ENCODE peak calls at places on chromosomes 16 and 17, in seven cellular contexts. One of them, this sample, is unnamed. For H3K4me1, the result is how much of the 10 kb centered on the place peaks cover.

GRCh38 chr17:42598905-42599304 is 10.3 kb downstream of the RETREG3 start:
- DNase-seq in GM23248: peak
- DNase-seq in fibroblast of lung: no peak
- DNase-seq in body of pancreas: no peak
- DNase-seq in heart right ventricle: peak
- DNase-seq in PC-3: no peak
- DNase-seq in transverse colon: no peak
- DNase-seq in this sample: peak

GRCh38 chr16:1890024-1890700 is 18.2 kb upstream of the MEIOB start:
- DNase-seq in GM23248: no peak
- DNase-seq in fibroblast of lung: no peak
- DNase-seq in body of pancreas: no peak
- DNase-seq in heart right ventricle: no peak
- DNase-seq in PC-3: no peak
- DNase-seq in transverse colon: no peak
- DNase-seq in this sample: no peak

GRCh38 chr17:2709173-2709661 is 2.3 kb downstream of the CLUH start:
- DNase-seq in GM23248: peak
- DNase-seq in fibroblast of lung: no peak
- DNase-seq in body of pancreas: peak
- DNase-seq in heart right ventricle: no peak
- DNase-seq in PC-3: peak
- DNase-seq in transverse colon: peak
- DNase-seq in this sample: peak

GRCh38 chr17:79002291-79002690 is 7.3 kb downstream of the CANT1 start:
- DNase-seq in GM23248: no peak
- DNase-seq in fibroblast of lung: no peak
- DNase-seq in body of pancreas: no peak
- DNase-seq in heart right ventricle: no peak
- DNase-seq in PC-3: no peak
- DNase-seq in transverse colon: no peak
- DNase-seq in this sample: no peak

GRCh38 chr16:29658693-29659092 is 4.4 kb upstream of the SPN start:
- DNase-seq in GM23248: no peak
- DNase-seq in fibroblast of lung: no peak
- DNase-seq in body of pancreas: no peak
- DNase-seq in heart right ventricle: no peak
- DNase-seq in PC-3: no peak
- DNase-seq in transverse colon: no peak
- DNase-seq in this sample: no peak

GRCh38 chr16:12801511-12802042 is 2.1 kb downstream of the CPPED1 start:
- DNase-seq in GM23248: peak
- DNase-seq in fibroblast of lung: peak
- DNase-seq in body of pancreas: peak
- DNase-seq in heart right ventricle: no peak
- DNase-seq in PC-3: no peak
- DNase-seq in transverse colon: peak
- DNase-seq in this sample: no peak

GRCh38 chr17:39229274-39229913 is 3.6 kb upstream of the STAC2 start:
- DNase-seq in GM23248: peak
- DNase-seq in fibroblast of lung: no peak
- DNase-seq in body of pancreas: no peak
- DNase-seq in heart right ventricle: no peak
- DNase-seq in PC-3: peak
- DNase-seq in transverse colon: no peak
- DNase-seq in this sample: no peak

GRCh38 chr16:85480727-85481101 is 132.4 kb upstream of the GSE1 start:
- DNase-seq in GM23248: no peak
- DNase-seq in fibroblast of lung: no peak
- DNase-seq in body of pancreas: no peak
- DNase-seq in heart right ventricle: no peak
- DNase-seq in PC-3: no peak
- DNase-seq in transverse colon: no peak
- DNase-seq in this sample: no peak

GRCh38 chr17:19239544-19239943 is 2.4 kb downstream of the EPN2 start:
- DNase-seq in GM23248: peak
- DNase-seq in fibroblast of lung: no peak
- DNase-seq in body of pancreas: no peak
- DNase-seq in heart right ventricle: no peak
- DNase-seq in PC-3: no peak
- DNase-seq in transverse colon: no peak
- DNase-seq in this sample: no peak

GRCh38 chr16:51880776-51881175 is 666.2 kb downstream of the TOX3 start:
- DNase-seq in GM23248: peak
- DNase-seq in fibroblast of lung: peak
- DNase-seq in body of pancreas: no peak
- DNase-seq in heart right ventricle: no peak
- DNase-seq in PC-3: peak
- DNase-seq in transverse colon: no peak
- DNase-seq in this sample: no peak

GRCh38 chr17:17493986-17494466 is 2.2 kb downstream of the RASD1 start:
- DNase-seq in GM23248: peak
- DNase-seq in fibroblast of lung: no peak
- DNase-seq in body of pancreas: no peak
- DNase-seq in heart right ventricle: no peak
- DNase-seq in PC-3: no peak
- DNase-seq in transverse colon: no peak
- DNase-seq in this sample: no peak

GRCh38 chr16:19595043-19595767 is 39.7 kb downstream of the VPS35L start:
- DNase-seq in GM23248: peak
- DNase-seq in fibroblast of lung: peak
- DNase-seq in body of pancreas: peak
- DNase-seq in heart right ventricle: peak
- DNase-seq in PC-3: peak
- DNase-seq in transverse colon: no peak
- DNase-seq in this sample: no peak

GRCh38 chr17:60315650-60316049 is 76.3 kb downstream of the USP32 start:
- DNase-seq in GM23248: no peak
- DNase-seq in fibroblast of lung: no peak
- DNase-seq in body of pancreas: no peak
- DNase-seq in heart right ventricle: no peak
- DNase-seq in PC-3: peak
- DNase-seq in transverse colon: no peak
- DNase-seq in this sample: no peak

GRCh38 chr17:75625813-75626486 is 7.3 kb upstream of the SMIM5 start:
- DNase-seq in GM23248: peak
- DNase-seq in fibroblast of lung: peak
- DNase-seq in body of pancreas: no peak
- DNase-seq in heart right ventricle: no peak
- DNase-seq in PC-3: peak
- DNase-seq in transverse colon: no peak
- DNase-seq in this sample: no peak

GRCh38 chr17:75506134-75506533 is 9.2 kb downstream of the CASKIN2 start:
- DNase-seq in GM23248: no peak
- DNase-seq in fibroblast of lung: no peak
- DNase-seq in body of pancreas: no peak
- DNase-seq in heart right ventricle: no peak
- DNase-seq in PC-3: no peak
- DNase-seq in transverse colon: no peak
- DNase-seq in this sample: no peak

GRCh38 chr17:51000835-51001638 is 119.6 kb downstream of the SPAG9 start:
- DNase-seq in GM23248: peak
- DNase-seq in fibroblast of lung: peak
- DNase-seq in body of pancreas: peak
- DNase-seq in heart right ventricle: peak
- DNase-seq in PC-3: peak
- DNase-seq in transverse colon: no peak
- DNase-seq in this sample: no peak

GRCh38 chr16:48373258-48374050 is 11.8 kb downstream of the SIAH1 start:
- DNase-seq in GM23248: peak
- DNase-seq in fibroblast of lung: no peak
- DNase-seq in body of pancreas: no peak
- DNase-seq in heart right ventricle: no peak
- DNase-seq in PC-3: no peak
- DNase-seq in transverse colon: no peak
- DNase-seq in this sample: no peak

GRCh38 chr16:75479421-75479990 is 15.0 kb upstream of the TMEM170A start:
- DNase-seq in GM23248: no peak
- DNase-seq in fibroblast of lung: no peak
- DNase-seq in body of pancreas: no peak
- DNase-seq in heart right ventricle: no peak
- DNase-seq in PC-3: no peak
- DNase-seq in transverse colon: no peak
- DNase-seq in this sample: no peak

GRCh38 chr17:63975541-63976092 is 2.9 kb upstream of the SCN4A start:
- DNase-seq in GM23248: no peak
- DNase-seq in fibroblast of lung: no peak
- DNase-seq in body of pancreas: no peak
- DNase-seq in heart right ventricle: no peak
- DNase-seq in PC-3: no peak
- DNase-seq in transverse colon: no peak
- DNase-seq in this sample: no peak
- H3K4me1 ChIP-seq in GM23248: under half
- H3K4me1 ChIP-seq in fibroblast of lung: under half
- H3K4me1 ChIP-seq in body of pancreas: under half
- H3K4me1 ChIP-seq in heart right ventricle: under half
- H3K4me1 ChIP-seq in PC-3: under half
- H3K4me1 ChIP-seq in transverse colon: under half
- H3K4me1 ChIP-seq in this sample: under half

GRCh38 chr16:71357681-71358080 is 842 bp upstream of the CALB2 start:
- DNase-seq in GM23248: peak
- DNase-seq in fibroblast of lung: no peak
- DNase-seq in body of pancreas: no peak
- DNase-seq in heart right ventricle: no peak
- DNase-seq in PC-3: peak
- DNase-seq in transverse colon: no peak
- DNase-seq in this sample: no peak
- H3K27ac ChIP-seq in GM23248: no peak
- H3K27ac ChIP-seq in fibroblast of lung: no peak
- H3K27ac ChIP-seq in body of pancreas: no peak
- H3K27ac ChIP-seq in heart right ventricle: no peak
- H3K27ac ChIP-seq in PC-3: no peak
- H3K27ac ChIP-seq in transverse colon: no peak
- H3K27ac ChIP-seq in this sample: no peak

GRCh38 chr17:58002973-58003372 is 4.1 kb downstream of the SRSF1 start:
- DNase-seq in GM23248: no peak
- DNase-seq in fibroblast of lung: no peak
- DNase-seq in body of pancreas: no peak
- DNase-seq in heart right ventricle: no peak
- DNase-seq in PC-3: no peak
- DNase-seq in transverse colon: no peak
- DNase-seq in this sample: no peak
- H3K4me1 ChIP-seq in GM23248: under half
- H3K4me1 ChIP-seq in fibroblast of lung: under half
- H3K4me1 ChIP-seq in body of pancreas: under half
- H3K4me1 ChIP-seq in heart right ventricle: under half
- H3K4me1 ChIP-seq in PC-3: under half
- H3K4me1 ChIP-seq in transverse colon: under half
- H3K4me1 ChIP-seq in this sample: under half

DNA sequence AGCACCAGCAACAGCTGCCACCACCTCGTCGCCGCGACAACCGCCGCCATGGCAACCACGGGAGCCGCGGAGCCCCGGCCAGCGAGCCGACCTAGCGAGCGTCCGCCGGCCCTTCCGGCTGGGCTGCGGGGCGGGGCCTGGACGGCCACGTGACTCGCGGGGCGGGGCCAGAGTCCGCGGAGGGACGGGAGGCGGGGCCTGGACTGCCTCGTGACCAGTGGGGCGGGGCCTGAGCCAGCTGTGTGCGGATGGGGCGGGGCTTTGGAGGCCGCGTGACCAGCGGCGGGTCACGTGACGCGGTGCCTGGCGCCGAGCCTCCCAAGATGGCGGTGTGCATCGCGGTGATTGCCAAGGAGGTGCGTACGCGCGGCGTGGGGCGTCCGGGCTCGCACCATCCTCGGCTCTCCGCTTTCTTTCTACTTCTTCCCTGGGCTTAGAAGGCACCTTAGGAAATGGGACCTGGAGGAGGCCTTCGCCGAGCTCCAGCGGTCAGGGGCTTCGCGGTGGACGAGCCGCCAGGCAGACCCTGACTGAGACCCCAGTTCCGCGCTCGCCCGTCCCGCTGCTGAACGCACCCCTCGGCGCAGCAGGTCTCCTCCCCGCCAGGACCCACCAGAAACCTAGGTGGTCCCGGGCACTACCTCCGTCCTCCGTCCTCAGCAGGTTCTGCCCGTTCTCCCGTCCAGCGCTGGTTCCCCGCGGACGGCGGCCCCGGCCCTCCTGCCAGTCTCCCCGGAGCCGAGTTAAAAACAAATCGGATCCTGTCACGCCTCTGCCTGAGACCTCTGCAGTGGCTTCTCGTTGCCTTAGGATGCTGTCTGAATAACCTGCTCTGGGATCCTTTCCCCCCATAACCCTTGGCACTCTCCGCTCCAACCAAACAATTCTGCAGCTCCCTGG is at the start of the genes GALNS and TRAPPC2L:
- DNase-seq in GM23248: peak
- DNase-seq in fibroblast of lung: peak
- DNase-seq in body of pancreas: peak
- DNase-seq in heart right ventricle: peak
- DNase-seq in PC-3: peak
- DNase-seq in transverse colon: peak
- DNase-seq in this sample: peak
- H3K27ac ChIP-seq in GM23248: peak
- H3K27ac ChIP-seq in fibroblast of lung: peak
- H3K27ac ChIP-seq in body of pancreas: peak
- H3K27ac ChIP-seq in heart right ventricle: peak
- H3K27ac ChIP-seq in PC-3: peak
- H3K27ac ChIP-seq in transverse colon: peak
- H3K27ac ChIP-seq in this sample: peak

DNA sequence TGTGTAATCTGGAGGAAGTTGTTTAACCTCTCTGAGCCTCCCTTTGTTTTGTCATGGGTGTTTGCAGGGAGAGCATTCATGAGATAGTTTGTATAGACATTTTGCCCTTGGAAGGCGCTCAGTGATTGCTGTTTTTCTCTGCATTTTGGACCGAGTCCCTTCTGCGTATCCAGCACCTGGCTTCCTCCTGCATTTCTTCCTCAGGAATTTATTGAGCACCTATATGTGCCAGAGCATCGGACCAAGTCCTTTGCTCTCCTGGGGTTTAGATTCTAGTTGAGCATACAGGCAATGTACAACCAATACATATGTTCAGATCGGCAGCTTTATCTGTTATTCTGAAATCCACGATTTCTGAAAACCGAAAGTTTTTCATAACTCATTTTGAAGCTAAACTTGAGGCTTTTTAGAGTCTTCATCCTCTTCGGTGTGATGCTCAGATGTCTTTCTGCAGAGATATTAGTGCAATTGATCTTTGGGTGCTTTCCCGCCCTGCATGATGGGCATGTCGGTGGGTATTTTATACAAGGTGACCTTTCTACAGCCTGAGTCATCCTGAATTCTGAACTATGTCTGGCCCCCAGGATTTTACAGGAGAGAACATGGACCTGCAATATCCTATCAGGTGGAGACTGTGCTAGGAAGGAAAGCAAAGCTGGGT is 4.1 kb downstream of the IL4R start:
- DNase-seq in GM23248: no peak
- DNase-seq in fibroblast of lung: no peak
- DNase-seq in body of pancreas: no peak
- DNase-seq in heart right ventricle: no peak
- DNase-seq in PC-3: no peak
- DNase-seq in transverse colon: no peak
- DNase-seq in this sample: no peak
- H3K4me1 ChIP-seq in GM23248: under half
- H3K4me1 ChIP-seq in fibroblast of lung: under half
- H3K4me1 ChIP-seq in body of pancreas: half or more
- H3K4me1 ChIP-seq in heart right ventricle: under half
- H3K4me1 ChIP-seq in PC-3: half or more
- H3K4me1 ChIP-seq in transverse colon: half or more
- H3K4me1 ChIP-seq in this sample: half or more

GRCh38 chr16:49652441-49653175 is 203.3 kb downstream of the ZNF423 start:
- DNase-seq in GM23248: peak
- DNase-seq in fibroblast of lung: peak
- DNase-seq in body of pancreas: peak
- DNase-seq in heart right ventricle: peak
- DNase-seq in PC-3: no peak
- DNase-seq in transverse colon: no peak
- DNase-seq in this sample: peak
- H3K27ac ChIP-seq in GM23248: peak
- H3K27ac ChIP-seq in fibroblast of lung: no peak
- H3K27ac ChIP-seq in body of pancreas: no peak
- H3K27ac ChIP-seq in heart right ventricle: peak
- H3K27ac ChIP-seq in PC-3: no peak
- H3K27ac ChIP-seq in transverse colon: peak
- H3K27ac ChIP-seq in this sample: no peak